ENCODE peak calls at places on chromosomes 5 and 9, in seven cellular contexts. B is lower leg skin, P is breast epithelium, H is spleen, U is HepG2, F is heart left ventricle, E is tibial nerve. R is an unnamed sample.

GRCh38 chr5:122576266-122577016 is 198.4 kb upstream of the SNX2 start:
- DNase-seq in B (no peak), P (no peak), H (no peak), U (no peak), F (no peak), E (no peak), R (no peak)

GRCh38 chr5:19927919-19928318 is 60.1 kb downstream of the CDH18 start:
- DNase-seq in B (no peak), P (no peak), H (no peak), U (peak), F (no peak), E (no peak), R (no peak)

GRCh38 chr9:87585456-87585855 is 87.8 kb downstream of the DAPK1 start:
- DNase-seq in B (no peak), P (no peak), H (no peak), U (no peak), F (no peak), E (no peak), R (no peak)

GRCh38 chr9:125346351-125346750 is 84.7 kb downstream of the GAPVD1 start:
- DNase-seq in B (no peak), P (no peak), H (no peak), U (peak), F (no peak), E (no peak), R (no peak)

GRCh38 chr5:14743601-14744295 is 79.2 kb downstream of the OTULIN start:
- DNase-seq in B (no peak), P (no peak), H (no peak), U (no peak), F (no peak), E (no peak), R (peak)

GRCh38 chr9:129023036-129023907 is 4.9 kb downstream of the SH3GLB2 start:
- DNase-seq in B (no peak), P (no peak), H (no peak), U (no peak), F (no peak), E (no peak), R (peak)

GRCh38 chr5:172699999-172700685 is 59.1 kb downstream of the NEURL1B start:
- DNase-seq in B (no peak), P (no peak), H (peak), U (no peak), F (no peak), E (no peak), R (no peak)

GRCh38 chr5:113721171-113721570 is 207.7 kb downstream of the YTHDC2 start:
- DNase-seq in B (no peak), P (no peak), H (no peak), U (no peak), F (no peak), E (no peak), R (no peak)

GRCh38 chr5:43227655-43228054 is 35.6 kb downstream of the NIM1K start:
- DNase-seq in B (no peak), P (no peak), H (no peak), U (peak), F (no peak), E (no peak), R (peak)

GRCh38 chr5:2695200-2695891 is 56.1 kb downstream of the IRX2 start:
- DNase-seq in B (no peak), P (no peak), H (no peak), U (peak), F (no peak), E (no peak), R (no peak)

GRCh38 chr5:39178171-39178570 is 41.2 kb downstream of the FYB1 start:
- DNase-seq in B (no peak), P (no peak), H (no peak), U (no peak), F (no peak), E (no peak), R (no peak)

GRCh38 chr5:171633776-171634470 is 151.7 kb upstream of the SMIM23 start:
- DNase-seq in B (no peak), P (no peak), H (no peak), U (no peak), F (no peak), E (no peak), R (no peak)

GRCh38 chr5:142978726-142979125 is 208.5 kb downstream of the ARHGAP26 start:
- DNase-seq in B (no peak), P (no peak), H (no peak), U (no peak), F (no peak), E (no peak), R (no peak)

GRCh38 chr9:89969156-89969566 is 364.3 kb downstream of the GADD45G start:
- DNase-seq in B (no peak), P (no peak), H (no peak), U (peak), F (no peak), E (no peak), R (no peak)

GRCh38 chr5:96431376-96432244 is 1.4 kb downstream of the PCSK1 start:
- DNase-seq in B (no peak), P (no peak), H (no peak), U (no peak), F (peak), E (no peak), R (peak)

GRCh38 chr9:91428431-91428830 is 4.8 kb upstream of the NFIL3 start:
- DNase-seq in B (no peak), P (no peak), H (no peak), U (no peak), F (no peak), E (no peak), R (no peak)

GRCh38 chr9:113221800-113222481 is 597 bp downstream of the SLC31A1 start:
- DNase-seq in B (no peak), P (no peak), H (no peak), U (peak), F (no peak), E (no peak), R (peak)

GRCh38 chr9:127566351-127567001 is 45.6 kb upstream of the STXBP1 start:
- DNase-seq in B (no peak), P (no peak), H (no peak), U (no peak), F (no peak), E (no peak), R (no peak)

GRCh38 chr9:16992138-16992537 is 121.7 kb upstream of the BNC2 start:
- DNase-seq in B (no peak), P (no peak), H (no peak), U (no peak), F (no peak), E (no peak), R (no peak)

GRCh38 chr5:116084231-116084630 is 594 bp upstream of the COMMD10 start:
- DNase-seq in B (no peak), P (no peak), H (peak), U (no peak), F (no peak), E (no peak), R (no peak)

GRCh38 chr5:171629221-171630005 is 156.2 kb upstream of the SMIM23 start:
- DNase-seq in B (peak), P (no peak), H (no peak), U (no peak), F (no peak), E (no peak), R (no peak)

GRCh38 chr5:128245974-128246373 is 162.4 kb downstream of the SLC12A2 start:
- DNase-seq in B (no peak), P (no peak), H (no peak), U (no peak), F (no peak), E (no peak), R (no peak)

GRCh38 chr9:124450931-124451661 is 845 bp downstream of the ADGRD2 start:
- DNase-seq in B (no peak), P (no peak), H (peak), U (no peak), F (no peak), E (no peak), R (no peak)

GRCh38 chr5:33379757-33380156 is 61.0 kb upstream of the TARS1 start:
- DNase-seq in B (no peak), P (no peak), H (no peak), U (no peak), F (no peak), E (no peak), R (peak)

GRCh38 chr9:116671605-116672004 is 15.5 kb upstream of the TRIM32 start:
- DNase-seq in B (no peak), P (no peak), H (no peak), U (no peak), F (no peak), E (no peak), R (no peak)

GRCh38 chr5:10564838-10565784 is 1.2 kb downstream of the ANKRD33B start:
- DNase-seq in B (peak), P (no peak), H (peak), U (no peak), F (peak), E (no peak), R (no peak)

GRCh38 chr9:73200694-73201432 is 49.2 kb downstream of the ANXA1 start:
- DNase-seq in B (no peak), P (no peak), H (no peak), U (peak), F (no peak), E (no peak), R (no peak)

GRCh38 chr5:76517334-76517733 is 105.9 kb downstream of the F2RL2 start:
- DNase-seq in B (no peak), P (no peak), H (no peak), U (no peak), F (no peak), E (no peak), R (no peak)

GRCh38 chr5:145495741-145496140 is 339.4 kb downstream of the PRELID2 start:
- DNase-seq in B (no peak), P (no peak), H (no peak), U (peak), F (no peak), E (no peak), R (peak)

GRCh38 chr9:134178781-134179551 is 14.6 kb upstream of the RNU6ATAC start:
- DNase-seq in B (peak), P (no peak), H (peak), U (no peak), F (peak), E (peak), R (no peak)

GRCh38 chr5:175842947-175843793 is 28.2 kb upstream of the CPLX2 start:
- DNase-seq in B (no peak), P (no peak), H (no peak), U (peak), F (no peak), E (no peak), R (peak)

GRCh38 chr5:91136271-91136670 is 246.8 kb downstream of the ARRDC3 start:
- DNase-seq in B (no peak), P (no peak), H (no peak), U (no peak), F (no peak), E (no peak), R (peak)

DNA sequence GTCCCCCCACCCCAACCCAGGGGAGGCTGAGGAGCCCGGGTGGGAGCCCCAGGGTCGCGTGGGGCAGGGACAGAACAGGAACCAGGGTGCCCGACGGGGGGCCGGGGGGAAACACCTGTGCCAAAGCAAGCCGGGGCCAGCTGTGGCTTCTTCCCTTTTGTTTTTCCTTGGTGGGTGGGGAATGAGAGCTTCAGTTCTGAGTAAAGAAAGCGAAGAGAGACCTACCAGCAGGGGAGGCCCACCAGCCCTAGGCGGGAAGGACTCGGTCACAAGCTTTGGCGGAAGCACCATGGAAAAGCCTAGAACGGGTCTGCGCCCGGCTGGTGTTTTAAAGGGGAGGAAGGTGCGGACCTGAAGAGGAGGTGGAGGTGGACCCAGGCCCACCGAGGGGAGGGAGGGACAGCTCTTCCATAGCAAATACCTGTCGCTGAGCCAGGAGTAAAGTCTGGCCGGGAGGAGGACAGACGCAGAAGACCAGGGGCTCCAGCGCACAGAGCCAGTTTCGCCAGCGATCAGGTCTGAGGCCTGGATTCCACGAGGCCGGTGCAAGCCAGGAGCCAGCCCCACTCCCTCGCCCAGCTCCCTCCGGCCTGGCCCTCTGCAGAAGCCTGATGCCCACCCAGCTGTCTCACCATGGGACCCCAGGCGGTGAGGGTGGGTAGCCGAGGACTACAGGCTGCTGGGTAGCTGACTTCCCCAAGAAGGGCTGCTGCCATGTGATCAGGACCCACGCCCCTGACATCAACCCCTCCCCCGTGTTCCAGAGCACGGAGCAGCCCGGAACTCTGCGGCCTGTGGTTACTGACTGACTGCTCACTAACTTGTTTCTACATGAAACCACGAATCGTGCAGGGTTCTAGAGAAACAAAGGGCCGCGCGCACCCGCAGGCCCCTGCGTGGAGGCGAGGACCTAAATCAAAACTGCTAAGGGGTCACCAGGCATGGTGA is 849 bp upstream of the MGAT1 start:
- DNase-seq in B (peak), P (no peak), H (peak), U (peak), F (peak), E (no peak), R (no peak)
- TF ChIP-seq POLR2A in B (no peak), P (peak), H (peak), U (no peak), F (no peak), E (peak), R (no peak)

DNA sequence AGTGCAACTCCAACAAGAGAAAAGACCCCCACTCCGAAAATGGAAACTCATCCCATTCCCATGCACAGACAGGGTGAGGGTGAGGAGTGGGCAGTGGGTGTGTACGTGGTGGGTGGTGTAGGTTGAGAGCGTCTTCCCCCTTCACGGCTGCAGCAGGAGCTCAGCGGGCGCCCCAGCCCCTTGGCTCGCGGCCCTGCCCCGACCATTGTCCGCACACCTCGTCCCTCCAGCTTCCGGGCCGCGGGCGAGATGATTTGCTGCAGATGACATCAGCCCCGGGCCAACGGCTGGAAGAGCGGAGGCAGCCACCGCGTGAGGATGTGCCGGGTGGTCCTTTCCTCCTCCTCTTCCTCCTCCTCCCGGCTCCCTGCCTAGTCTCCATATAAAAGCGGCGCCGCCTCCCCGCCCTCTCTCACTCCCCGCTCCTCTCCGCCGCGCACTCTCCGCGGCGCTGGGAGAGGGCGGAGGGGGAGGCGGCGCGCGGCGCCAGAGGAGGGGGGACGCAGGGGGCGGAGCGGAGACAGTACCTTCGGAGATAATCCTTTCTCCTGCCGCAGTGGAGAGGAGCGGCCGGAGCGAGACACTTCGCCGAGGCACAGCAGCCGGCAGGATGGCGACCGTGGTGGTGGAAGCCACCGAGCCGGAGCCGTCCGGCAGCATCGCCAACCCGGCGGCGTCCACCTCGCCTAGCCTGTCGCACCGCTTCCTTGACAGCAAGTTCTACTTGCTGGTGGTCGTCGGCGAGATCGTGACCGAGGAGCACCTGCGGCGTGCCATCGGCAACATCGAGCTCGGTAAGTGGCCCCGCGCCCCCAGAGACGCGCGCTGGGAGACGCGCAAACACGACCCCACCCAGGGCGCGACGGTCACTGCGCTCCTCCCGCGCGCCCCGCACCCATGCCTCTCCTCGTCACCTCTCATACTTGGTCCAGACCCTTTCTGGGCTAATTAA is at the start of gene MAP1B:
- DNase-seq in B (peak), P (no peak), H (peak), U (peak), F (peak), E (peak), R (peak)
- TF ChIP-seq POLR2A in B (no peak), P (no peak), H (no peak), U (no peak), F (peak), E (peak), R (peak)

DNA sequence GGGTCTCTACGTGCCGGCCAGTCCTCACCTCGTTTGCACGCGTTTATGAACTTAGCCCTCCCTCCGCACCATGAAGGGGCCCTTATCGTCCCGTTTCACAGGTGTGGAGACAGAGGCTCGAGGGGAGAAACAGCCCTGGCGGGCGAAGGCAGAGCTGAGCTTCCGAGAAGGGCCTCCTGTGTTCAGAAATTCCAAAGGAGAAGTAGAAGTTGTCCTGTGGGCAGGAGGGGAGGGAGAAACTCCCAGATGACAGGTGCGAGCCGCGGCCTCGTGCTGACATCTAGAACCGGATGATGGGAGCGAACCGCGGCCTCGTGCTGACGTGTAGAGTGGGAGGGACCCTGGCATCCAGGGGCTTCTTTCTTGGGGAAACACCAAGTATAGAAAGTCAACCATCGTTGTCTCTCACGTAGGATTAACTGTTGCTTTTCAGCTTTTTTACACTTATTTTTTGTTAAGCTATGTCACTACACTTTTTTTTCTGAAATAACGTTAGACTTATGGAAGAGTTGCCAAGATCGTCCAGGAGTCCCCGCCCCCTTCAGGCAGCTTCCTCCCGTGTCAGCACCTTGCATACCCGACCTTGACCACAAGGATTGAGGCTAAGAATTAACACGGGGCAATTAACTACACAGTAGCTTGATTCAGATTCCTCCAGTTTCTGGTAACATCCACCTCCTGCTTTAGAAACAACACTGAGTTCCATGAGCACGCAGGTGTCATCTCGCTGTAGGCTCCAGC is 42.8 kb upstream of the NKD2 start:
- DNase-seq in B (no peak), P (no peak), H (peak), U (no peak), F (no peak), E (no peak), R (no peak)
- TF ChIP-seq POLR2A in B (no peak), P (no peak), H (no peak), U (no peak), F (no peak), E (no peak), R (no peak)

DNA sequence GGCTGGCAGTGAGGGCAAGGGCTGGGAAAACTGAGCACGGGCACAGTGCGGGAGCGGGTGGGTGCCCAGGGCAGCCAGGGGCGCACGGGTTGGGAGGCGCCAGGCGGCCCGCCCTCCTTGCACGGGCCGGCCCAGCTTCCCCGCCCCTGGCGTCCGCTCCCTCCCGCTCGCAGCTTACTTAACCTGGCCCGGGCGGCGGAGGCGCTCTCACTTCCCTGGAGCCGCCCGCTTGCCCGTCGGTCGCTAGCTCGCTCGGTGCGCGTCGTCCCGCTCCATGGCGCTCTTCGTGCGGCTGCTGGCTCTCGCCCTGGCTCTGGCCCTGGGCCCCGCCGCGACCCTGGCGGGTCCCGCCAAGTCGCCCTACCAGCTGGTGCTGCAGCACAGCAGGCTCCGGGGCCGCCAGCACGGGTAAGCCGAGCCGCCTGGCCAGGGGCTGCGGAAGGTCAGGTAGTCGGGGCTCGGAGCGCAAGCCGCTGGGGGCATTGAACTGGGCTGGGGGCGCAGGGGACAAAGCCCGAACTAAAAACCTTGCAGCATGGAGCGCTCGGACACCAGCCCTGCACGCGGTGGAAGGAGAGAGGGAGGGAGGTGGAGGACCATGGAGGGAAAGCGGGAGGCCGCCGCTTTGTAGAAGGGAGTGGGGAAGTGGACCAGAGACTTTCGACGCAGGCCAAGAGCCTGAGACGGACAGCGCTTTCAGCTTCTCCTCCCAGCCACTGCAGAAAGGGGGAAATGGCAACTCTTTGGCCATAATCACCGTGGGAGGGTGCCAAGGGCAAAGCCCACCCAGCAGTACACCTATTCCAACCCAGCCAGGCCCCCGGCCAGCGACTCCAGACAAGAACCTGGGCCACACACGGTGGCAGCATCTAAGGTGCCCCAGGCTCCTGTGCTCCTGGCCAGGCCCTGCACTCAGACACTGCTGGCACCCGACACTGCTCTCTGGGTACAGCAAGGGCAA is at the start of gene TGFBI:
- DNase-seq in B (peak), P (no peak), H (peak), U (peak), F (peak), E (peak), R (no peak)
- TF ChIP-seq POLR2A in B (no peak), P (no peak), H (no peak), U (peak), F (peak), E (peak), R (peak)